ENCODE peak calls at places on chromosomes 5 and 9, in four cellular contexts. One of them, this sample, is unnamed.
A peak's percentile ranks its signal among the peaks of the same experiment; 100 is the strongest.

GRCh38 chr5:159507661-159508060 is 177.4 kb upstream of the IL12B start:
- DNase-seq in HuH-7: no peak
- DNase-seq in activated CD8-positive, alpha-beta T cell treated with anti-CD3 and anti-CD28 coated beads for 36 hours: no peak
- DNase-seq in RWPE1: no peak
- DNase-seq in this sample: no peak

GRCh38 chr5:75465480-75465879 is 45.9 kb downstream of the CERT1 start:
- DNase-seq in HuH-7: no peak
- DNase-seq in activated CD8-positive, alpha-beta T cell treated with anti-CD3 and anti-CD28 coated beads for 36 hours: no peak
- DNase-seq in RWPE1: no peak
- DNase-seq in this sample: no peak

GRCh38 chr9:13221741-13222140 is 57.8 kb downstream of the MPDZ start:
- DNase-seq in HuH-7: no peak
- DNase-seq in activated CD8-positive, alpha-beta T cell treated with anti-CD3 and anti-CD28 coated beads for 36 hours: no peak
- DNase-seq in RWPE1: no peak
- DNase-seq in this sample: no peak

GRCh38 chr9:78209127-78209526 is 26.7 kb upstream of the CEP78 start:
- DNase-seq in HuH-7: no peak
- DNase-seq in activated CD8-positive, alpha-beta T cell treated with anti-CD3 and anti-CD28 coated beads for 36 hours: no peak
- DNase-seq in RWPE1: no peak
- DNase-seq in this sample: no peak

GRCh38 chr5:132238901-132239500 is 11.3 kb upstream of the P4HA2 start:
- DNase-seq in HuH-7: no peak
- DNase-seq in activated CD8-positive, alpha-beta T cell treated with anti-CD3 and anti-CD28 coated beads for 36 hours: no peak
- DNase-seq in RWPE1: no peak
- DNase-seq in this sample: no peak

GRCh38 chr5:32500206-32500605 is 55.7 kb upstream of the ZFR start:
- DNase-seq in HuH-7: no peak
- DNase-seq in activated CD8-positive, alpha-beta T cell treated with anti-CD3 and anti-CD28 coated beads for 36 hours: no peak
- DNase-seq in RWPE1: no peak
- DNase-seq in this sample: no peak

GRCh38 chr5:176612008-176612407 is 2.1 kb upstream of the GPRIN1 start:
- DNase-seq in HuH-7: no peak
- DNase-seq in activated CD8-positive, alpha-beta T cell treated with anti-CD3 and anti-CD28 coated beads for 36 hours: no peak
- DNase-seq in RWPE1: no peak
- DNase-seq in this sample: no peak

GRCh38 chr5:35926389-35927051 is 11.9 kb downstream of the CAPSL start:
- DNase-seq in HuH-7: peak; percentile 61
- DNase-seq in activated CD8-positive, alpha-beta T cell treated with anti-CD3 and anti-CD28 coated beads for 36 hours: peak; percentile 79
- DNase-seq in RWPE1: peak; percentile 60
- DNase-seq in this sample: peak; percentile 24

GRCh38 chr5:135913713-135914626 is 18.3 kb upstream of the IL9 start:
- DNase-seq in HuH-7: no peak
- DNase-seq in activated CD8-positive, alpha-beta T cell treated with anti-CD3 and anti-CD28 coated beads for 36 hours: peak; percentile 20
- DNase-seq in RWPE1: no peak
- DNase-seq in this sample: no peak

GRCh38 chr9:14304242-14304641 is 9.7 kb downstream of the NFIB start:
- DNase-seq in HuH-7: no peak
- DNase-seq in activated CD8-positive, alpha-beta T cell treated with anti-CD3 and anti-CD28 coated beads for 36 hours: no peak
- DNase-seq in RWPE1: no peak
- DNase-seq in this sample: no peak

GRCh38 chr5:77292026-77292757 is 81.7 kb downstream of the PDE8B start:
- DNase-seq in HuH-7: no peak
- DNase-seq in activated CD8-positive, alpha-beta T cell treated with anti-CD3 and anti-CD28 coated beads for 36 hours: no peak
- DNase-seq in RWPE1: no peak
- DNase-seq in this sample: no peak

GRCh38 chr9:119004618-119004990 is 364.6 kb downstream of the BRINP1 start:
- DNase-seq in HuH-7: no peak
- DNase-seq in activated CD8-positive, alpha-beta T cell treated with anti-CD3 and anti-CD28 coated beads for 36 hours: no peak
- DNase-seq in RWPE1: no peak
- DNase-seq in this sample: peak; percentile 99

GRCh38 chr5:143759368-143760136 is 52.4 kb upstream of the HMHB1 start:
- DNase-seq in HuH-7: no peak
- DNase-seq in activated CD8-positive, alpha-beta T cell treated with anti-CD3 and anti-CD28 coated beads for 36 hours: no peak
- DNase-seq in RWPE1: no peak
- DNase-seq in this sample: no peak

GRCh38 chr5:128536229-128536860 is 1.7 kb downstream of the FBN2 start:
- DNase-seq in HuH-7: no peak
- DNase-seq in activated CD8-positive, alpha-beta T cell treated with anti-CD3 and anti-CD28 coated beads for 36 hours: no peak
- DNase-seq in RWPE1: no peak
- DNase-seq in this sample: no peak

GRCh38 chr5:78601622-78602314 is 46.8 kb downstream of the LHFPL2 start:
- DNase-seq in HuH-7: peak; percentile 53
- DNase-seq in activated CD8-positive, alpha-beta T cell treated with anti-CD3 and anti-CD28 coated beads for 36 hours: no peak
- DNase-seq in RWPE1: no peak
- DNase-seq in this sample: no peak

This sample was measured in ACHN.